ENCODE peak calls at places on chromosomes 3 and 15, in five cellular contexts. One of them, this sample, is unnamed.

GRCh38 chr15:88900309-88900981 is 5.1 kb upstream of the HAPLN3 start:
- DNase-seq in stimulated activated CD8-positive, alpha-beta memory T cell treated with anti-CD3 and anti-CD28 coated beads, Interleukin-7, amount 100 ng/mL, for 4 hours: no peak
- DNase-seq in astrocyte of the cerebellum: no peak
- DNase-seq in GM06990: no peak
- DNase-seq in foreskin fibroblast: peak; percentile 48
- DNase-seq in this sample: no peak

GRCh38 chr15:50880651-50881114 is 27.8 kb upstream of the AP4E1 start:
- DNase-seq in stimulated activated CD8-positive, alpha-beta memory T cell treated with anti-CD3 and anti-CD28 coated beads, Interleukin-7, amount 100 ng/mL, for 4 hours: no peak
- DNase-seq in astrocyte of the cerebellum: no peak
- DNase-seq in GM06990: peak; percentile 57
- DNase-seq in foreskin fibroblast: peak; percentile 85
- DNase-seq in this sample: no peak

GRCh38 chr3:166685246-166685645 is 694.9 kb downstream of the ZBBX start:
- DNase-seq in stimulated activated CD8-positive, alpha-beta memory T cell treated with anti-CD3 and anti-CD28 coated beads, Interleukin-7, amount 100 ng/mL, for 4 hours: no peak
- DNase-seq in astrocyte of the cerebellum: no peak
- DNase-seq in GM06990: no peak
- DNase-seq in foreskin fibroblast: no peak
- DNase-seq in this sample: no peak

GRCh38 chr3:60932669-60933068 is 318.6 kb downstream of the FHIT start:
- DNase-seq in stimulated activated CD8-positive, alpha-beta memory T cell treated with anti-CD3 and anti-CD28 coated beads, Interleukin-7, amount 100 ng/mL, for 4 hours: no peak
- DNase-seq in astrocyte of the cerebellum: no peak
- DNase-seq in GM06990: no peak
- DNase-seq in foreskin fibroblast: peak; percentile 4
- DNase-seq in this sample: no peak

GRCh38 chr3:2655229-2655701 is 454.9 kb downstream of the IL5RA start:
- DNase-seq in stimulated activated CD8-positive, alpha-beta memory T cell treated with anti-CD3 and anti-CD28 coated beads, Interleukin-7, amount 100 ng/mL, for 4 hours: no peak
- DNase-seq in astrocyte of the cerebellum: no peak
- DNase-seq in GM06990: peak; percentile 38
- DNase-seq in foreskin fibroblast: no peak
- DNase-seq in this sample: no peak

GRCh38 chr3:110598847-110599490 is 472.6 kb upstream of the NECTIN3 start:
- DNase-seq in stimulated activated CD8-positive, alpha-beta memory T cell treated with anti-CD3 and anti-CD28 coated beads, Interleukin-7, amount 100 ng/mL, for 4 hours: no peak
- DNase-seq in astrocyte of the cerebellum: no peak
- DNase-seq in GM06990: no peak
- DNase-seq in foreskin fibroblast: peak; percentile 63
- DNase-seq in this sample: no peak

GRCh38 chr15:80937718-80938117 is 51.9 kb downstream of the MESD start:
- DNase-seq in stimulated activated CD8-positive, alpha-beta memory T cell treated with anti-CD3 and anti-CD28 coated beads, Interleukin-7, amount 100 ng/mL, for 4 hours: no peak
- DNase-seq in astrocyte of the cerebellum: no peak
- DNase-seq in GM06990: no peak
- DNase-seq in foreskin fibroblast: no peak
- DNase-seq in this sample: no peak

GRCh38 chr3:150673966-150674365 is 29.8 kb downstream of the ERICH6 start:
- DNase-seq in stimulated activated CD8-positive, alpha-beta memory T cell treated with anti-CD3 and anti-CD28 coated beads, Interleukin-7, amount 100 ng/mL, for 4 hours: no peak
- DNase-seq in astrocyte of the cerebellum: no peak
- DNase-seq in GM06990: no peak
- DNase-seq in foreskin fibroblast: no peak
- DNase-seq in this sample: no peak

GRCh38 chr3:198079771-198080520 is 119.9 kb downstream of the LMLN start:
- DNase-seq in stimulated activated CD8-positive, alpha-beta memory T cell treated with anti-CD3 and anti-CD28 coated beads, Interleukin-7, amount 100 ng/mL, for 4 hours: peak; percentile 38
- DNase-seq in astrocyte of the cerebellum: no peak
- DNase-seq in GM06990: no peak
- DNase-seq in foreskin fibroblast: peak; percentile 49
- DNase-seq in this sample: no peak

GRCh38 chr3:79012530-79012913 is 755.3 kb downstream of the ROBO1 start:
- DNase-seq in stimulated activated CD8-positive, alpha-beta memory T cell treated with anti-CD3 and anti-CD28 coated beads, Interleukin-7, amount 100 ng/mL, for 4 hours: no peak
- DNase-seq in astrocyte of the cerebellum: no peak
- DNase-seq in GM06990: no peak
- DNase-seq in foreskin fibroblast: no peak
- DNase-seq in this sample: no peak

GRCh38 chr3:43893721-43894120 is 203.0 kb downstream of the ABHD5 start:
- DNase-seq in stimulated activated CD8-positive, alpha-beta memory T cell treated with anti-CD3 and anti-CD28 coated beads, Interleukin-7, amount 100 ng/mL, for 4 hours: no peak
- DNase-seq in astrocyte of the cerebellum: no peak
- DNase-seq in GM06990: no peak
- DNase-seq in foreskin fibroblast: peak; percentile 66
- DNase-seq in this sample: no peak

GRCh38 chr15:44796508-44796907 is 60.2 kb downstream of the TRIM69 start:
- DNase-seq in stimulated activated CD8-positive, alpha-beta memory T cell treated with anti-CD3 and anti-CD28 coated beads, Interleukin-7, amount 100 ng/mL, for 4 hours: no peak
- DNase-seq in astrocyte of the cerebellum: no peak
- DNase-seq in GM06990: no peak
- DNase-seq in foreskin fibroblast: no peak
- DNase-seq in this sample: no peak

GRCh38 chr3:13548696-13549512 is at the start of gene FBLN2:
- DNase-seq in stimulated activated CD8-positive, alpha-beta memory T cell treated with anti-CD3 and anti-CD28 coated beads, Interleukin-7, amount 100 ng/mL, for 4 hours: peak; percentile 13
- DNase-seq in astrocyte of the cerebellum: no peak
- DNase-seq in GM06990: no peak
- DNase-seq in foreskin fibroblast: peak; percentile 75
- DNase-seq in this sample: no peak

GRCh38 chr15:60797444-60798040 is 318.6 kb upstream of the ICE2 start:
- DNase-seq in stimulated activated CD8-positive, alpha-beta memory T cell treated with anti-CD3 and anti-CD28 coated beads, Interleukin-7, amount 100 ng/mL, for 4 hours: no peak
- DNase-seq in astrocyte of the cerebellum: peak; percentile 44
- DNase-seq in GM06990: no peak
- DNase-seq in foreskin fibroblast: no peak
- DNase-seq in this sample: no peak

GRCh38 chr3:110773413-110773954 is 298.1 kb upstream of the NECTIN3 start:
- DNase-seq in stimulated activated CD8-positive, alpha-beta memory T cell treated with anti-CD3 and anti-CD28 coated beads, Interleukin-7, amount 100 ng/mL, for 4 hours: no peak
- DNase-seq in astrocyte of the cerebellum: peak; percentile 34
- DNase-seq in GM06990: no peak
- DNase-seq in foreskin fibroblast: peak; percentile 92
- DNase-seq in this sample: no peak

GRCh38 chr3:144821583-144821982 is 850.0 kb downstream of the DIPK2A start:
- DNase-seq in stimulated activated CD8-positive, alpha-beta memory T cell treated with anti-CD3 and anti-CD28 coated beads, Interleukin-7, amount 100 ng/mL, for 4 hours: no peak
- DNase-seq in astrocyte of the cerebellum: peak; percentile 40
- DNase-seq in GM06990: no peak
- DNase-seq in foreskin fibroblast: peak; percentile 83
- DNase-seq in this sample: no peak

GRCh38 chr15:85708402-85708932 is 86.3 kb downstream of the KLHL25 start:
- DNase-seq in stimulated activated CD8-positive, alpha-beta memory T cell treated with anti-CD3 and anti-CD28 coated beads, Interleukin-7, amount 100 ng/mL, for 4 hours: no peak
- DNase-seq in astrocyte of the cerebellum: no peak
- DNase-seq in GM06990: no peak
- DNase-seq in foreskin fibroblast: no peak
- DNase-seq in this sample: no peak